ENCODE peak calls at places on chromosomes 1 and 21, in ten cellular contexts. Y is stimulated activated CD4-positive, alpha-beta T cell treated with anti-CD3 and anti-CD28 coated beads, Interleukin-1b, Interleukin-23, amount 100 ng/mL, for 1 hour; G is heart right ventricle; T is fibroblast of gingiva; A is mucosa of gallbladder; K is stimulated activated naive CD8-positive, alpha-beta T cell treated with anti-CD3 and anti-CD28 coated beads, Interleukin-15, Interleukin-2, amounts not matched to agents 100 U/mL and 50 U/mL, for 24 hours; F is effector CD4-positive, alpha-beta T cell; M is Kasumi-1; Q is activated CD4-positive, alpha-beta T cell treated with anti-CD3 and anti-CD28 coated beads for 36 hours; U is caudate nucleus. H is an unnamed sample.

GRCh38 chr1:103084176-103084575 is 24.1 kb downstream of the COL11A1 start:
- DNase-seq in Y (no peak), G (no peak), T (no peak), A (no peak), K (no peak), F (no peak), M (no peak), Q (no peak), U (no peak), H (no peak)

GRCh38 chr21:38303300-38303699 is 46.5 kb downstream of the KCNJ15 start:
- DNase-seq in Y (no peak), G (no peak), T (peak), A (no peak), K (no peak), F (no peak), M (no peak), Q (no peak), U (no peak), H (no peak)

GRCh38 chr1:22978299-22978698 is 5.6 kb upstream of the LACTBL1 start:
- DNase-seq in Y (no peak), G (no peak), T (no peak), A (no peak), K (no peak), F (no peak), M (no peak), Q (no peak), U (no peak), H (no peak)

GRCh38 chr1:154999651-155000474 is 2.7 kb upstream of the ZBTB7B start:
- DNase-seq in Y (no peak), G (no peak), T (no peak), A (no peak), K (peak), F (no peak), M (peak), Q (peak), U (no peak), H (peak)

GRCh38 chr1:203364013-203364730 is 13.2 kb upstream of the FMOD start:
- DNase-seq in Y (no peak), G (peak), T (no peak), A (no peak), K (no peak), F (no peak), M (no peak), Q (no peak), U (no peak), H (no peak)

GRCh38 chr21:46605759-46606426 is 1.0 kb upstream of the S100B start:
- DNase-seq in Y (no peak), G (peak), T (no peak), A (peak), K (peak), F (no peak), M (peak), Q (peak), U (no peak), H (peak)

GRCh38 chr1:15765495-15766194 is 7.0 kb downstream of the FBLIM1 start:
- DNase-seq in Y (no peak), G (no peak), T (peak), A (no peak), K (no peak), F (no peak), M (no peak), Q (no peak), U (no peak), H (no peak)

GRCh38 chr1:215192306-215192705 is 109.8 kb downstream of the KCNK2 start:
- DNase-seq in Y (no peak), G (no peak), T (peak), A (no peak), K (no peak), F (no peak), M (no peak), Q (no peak), U (no peak), H (no peak)

GRCh38 chr1:54928327-54928726 is 41.3 kb upstream of the DHCR24 start:
- DNase-seq in Y (no peak), G (no peak), T (no peak), A (no peak), K (no peak), F (no peak), M (no peak), Q (no peak), U (no peak), H (no peak)

H was measured in HL-60.